ENCODE peak calls at places on chromosomes 6 and 20, in six cellular contexts. Z is uterus, I is right lobe of liver, B is tibial nerve, K is Peyer's patch, G is spleen. C is an unnamed sample. For H3K36me3, the result is how much of the 10 kb centered on the place peaks cover.

GRCh38 chr6:13531956-13532355 is 42.4 kb upstream of the SIRT5 start:
- DNase-seq in Z (no peak), I (no peak), B (no peak), K (no peak), G (no peak), C (no peak)

GRCh38 chr6:14706378-14706929 is 539.4 kb upstream of the JARID2 start:
- DNase-seq in Z (peak), I (no peak), B (no peak), K (no peak), G (no peak), C (peak)

GRCh38 chr6:96721227-96721626 is 116.0 kb downstream of the GPR63 start:
- DNase-seq in Z (no peak), I (no peak), B (no peak), K (no peak), G (no peak), C (no peak)

GRCh38 chr20:3340443-3340842 is 67.0 kb downstream of the DNAAF9 start:
- DNase-seq in Z (no peak), I (peak), B (peak), K (no peak), G (peak), C (peak)

GRCh38 chr6:98560418-98560817 is 274.0 kb upstream of the POU3F2 start:
- DNase-seq in Z (no peak), I (no peak), B (no peak), K (no peak), G (no peak), C (no peak)

GRCh38 chr6:3612341-3613041 is 139.0 kb downstream of the PXDC1 start:
- DNase-seq in Z (no peak), I (no peak), B (no peak), K (no peak), G (no peak), C (no peak)

GRCh38 chr20:2149507-2149906 is 47.9 kb downstream of the STK35 start:
- DNase-seq in Z (no peak), I (no peak), B (no peak), K (no peak), G (peak), C (no peak)

GRCh38 chr6:93252930-93253329 is 166.4 kb downstream of the EPHA7 start:
- DNase-seq in Z (no peak), I (no peak), B (no peak), K (no peak), G (no peak), C (no peak)

GRCh38 chr6:68226460-68226859 is 408.6 kb upstream of the ADGRB3 start:
- DNase-seq in Z (no peak), I (no peak), B (no peak), K (no peak), G (no peak), C (no peak)

GRCh38 chr6:108789475-108789874 is 58.7 kb upstream of the ARMC2 start:
- DNase-seq in Z (no peak), I (no peak), B (no peak), K (no peak), G (no peak), C (no peak)

GRCh38 chr20:23086056-23086551 is at the start of gene CD93:
- DNase-seq in Z (no peak), I (no peak), B (no peak), K (no peak), G (peak), C (no peak)

GRCh38 chr6:52335576-52335975 is 26.4 kb upstream of the PAQR8 start:
- DNase-seq in Z (peak), I (no peak), B (no peak), K (no peak), G (no peak), C (no peak)

GRCh38 chr6:121597654-121598053 is 162.2 kb downstream of the GJA1 start:
- DNase-seq in Z (no peak), I (no peak), B (no peak), K (no peak), G (no peak), C (no peak)

GRCh38 chr20:23136893-23137745 is 51.0 kb upstream of the CD93 start:
- DNase-seq in Z (no peak), I (peak), B (no peak), K (peak), G (no peak), C (peak)

GRCh38 chr6:89034586-89035251 is 45.8 kb upstream of the PNRC1 start:
- DNase-seq in Z (peak), I (no peak), B (no peak), K (no peak), G (no peak), C (peak)

GRCh38 chr20:61934716-61935530 is 130.8 kb downstream of the TAF4 start:
- DNase-seq in Z (no peak), I (no peak), B (peak), K (peak), G (peak), C (peak)

GRCh38 chr6:124052120-124052519 is 248.5 kb downstream of the NKAIN2 start:
- DNase-seq in Z (no peak), I (no peak), B (no peak), K (no peak), G (no peak), C (no peak)

GRCh38 chr6:170134077-170135040 is 156.5 kb downstream of the DLL1 start:
- DNase-seq in Z (peak), I (peak), B (no peak), K (no peak), G (peak), C (peak)

GRCh38 chr6:81996414-81996813 is 243.9 kb upstream of the TENT5A start:
- DNase-seq in Z (no peak), I (no peak), B (no peak), K (no peak), G (no peak), C (no peak)

GRCh38 chr6:57089265-57089664 is 723 bp upstream of the ZNF451 start:
- DNase-seq in Z (no peak), I (no peak), B (no peak), K (no peak), G (no peak), C (no peak)

GRCh38 chr6:57089687-57090457 is at the start of gene ZNF451:
- DNase-seq in Z (peak), I (peak), B (peak), K (peak), G (peak), C (peak)

GRCh38 chr6:57097596-57097995 is 7.6 kb downstream of the ZNF451 start:
- DNase-seq in Z (no peak), I (no peak), B (no peak), K (no peak), G (no peak), C (no peak)

GRCh38 chr6:57094689-57095088 is 4.7 kb downstream of the ZNF451 start:
- DNase-seq in Z (no peak), I (no peak), B (no peak), K (no peak), G (no peak), C (no peak)
- H3K36me3 ChIP-seq in Z (under half), I (under half), B (under half), K (under half), G (under half), C (under half)

DNA sequence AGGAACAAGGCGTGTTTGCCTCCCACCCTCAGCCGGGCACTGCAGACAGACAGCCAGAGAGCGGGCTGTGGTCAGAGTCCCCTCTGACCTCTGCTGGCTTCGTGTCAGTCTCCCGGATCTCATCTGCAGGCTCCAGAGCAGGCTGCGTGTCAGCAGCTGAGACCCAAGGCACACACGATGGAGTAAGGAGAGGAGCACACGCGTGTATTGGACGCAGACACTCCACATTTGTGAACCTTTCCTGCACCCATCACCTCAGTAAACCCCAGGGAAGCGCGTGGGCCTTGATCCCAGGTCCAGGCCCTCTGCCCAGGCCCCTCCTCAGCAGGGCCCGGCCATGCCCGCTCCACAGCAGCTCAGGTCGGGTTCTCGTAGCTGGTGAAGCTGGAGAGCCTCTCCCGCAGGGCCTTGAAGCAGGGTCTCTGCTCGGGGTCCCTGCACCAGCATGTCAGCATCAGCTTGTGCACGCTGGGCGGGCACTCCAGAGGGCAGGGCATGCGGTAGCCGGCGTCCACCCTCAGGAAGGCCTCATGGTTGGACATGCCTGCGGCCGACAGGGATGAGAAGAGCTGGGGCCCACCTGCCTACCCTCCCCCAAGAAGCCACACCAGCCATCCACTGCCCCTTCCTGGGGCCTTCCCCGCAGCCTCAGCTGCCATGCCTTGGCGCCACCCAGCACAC is 7.9 kb downstream of the PTK6 start:
- DNase-seq in Z (no peak), I (no peak), B (no peak), K (peak), G (no peak), C (no peak)
- TF ChIP-seq POLR2A in Z (no peak), I (no peak), B (no peak), K (no peak), G (no peak), C (no peak)

GRCh38 chr6:161163466-161164181 is 110.2 kb downstream of the AGPAT4 start:
- DNase-seq in Z (no peak), I (peak), B (no peak), K (no peak), G (no peak), C (peak)

GRCh38 chr6:161162722-161163121 is 111.1 kb downstream of the AGPAT4 start:
- DNase-seq in Z (no peak), I (peak), B (no peak), K (no peak), G (no peak), C (peak)

GRCh38 chr6:161166176-161166575 is 107.7 kb downstream of the AGPAT4 start:
- DNase-seq in Z (no peak), I (peak), B (no peak), K (no peak), G (no peak), C (no peak)

GRCh38 chr6:161161889-161162624 is 111.8 kb downstream of the AGPAT4 start:
- DNase-seq in Z (peak), I (peak), B (no peak), K (no peak), G (no peak), C (peak)

DNA sequence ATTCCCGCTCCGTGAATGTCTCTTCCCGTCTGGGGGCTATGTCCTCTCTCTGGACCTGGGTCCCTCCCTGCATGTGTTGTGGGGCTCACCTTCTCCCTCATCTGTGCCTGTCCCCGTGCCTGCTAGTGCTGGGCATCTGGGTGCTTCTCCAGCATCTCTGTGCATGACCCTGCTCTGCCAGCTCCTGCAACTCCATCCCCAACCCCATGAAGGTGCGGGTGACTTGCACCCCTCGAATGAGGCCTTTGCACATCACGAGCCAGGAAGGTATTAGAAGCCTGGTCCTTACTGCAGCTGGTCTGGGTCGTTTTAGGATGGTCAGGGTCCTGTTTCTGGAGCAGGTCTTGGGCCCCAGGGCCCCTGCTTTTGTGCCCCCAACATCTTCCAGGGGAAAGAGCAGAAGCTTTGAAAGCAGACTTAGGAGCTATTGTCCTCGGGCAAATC is 109.7 kb downstream of the AGPAT4 start:
- DNase-seq in Z (no peak), I (peak), B (no peak), K (no peak), G (no peak), C (peak)
- H3K36me3 ChIP-seq in Z (under half), I (under half), B (under half), K (under half), G (under half), C (under half)

GRCh38 chr6:155080876-155081845 is 86.0 kb downstream of the TIAM2 start:
- DNase-seq in Z (no peak), I (no peak), B (no peak), K (no peak), G (no peak), C (no peak)
- TF ChIP-seq POLR2A in Z (no peak), I (no peak), B (no peak), K (no peak), G (no peak), C (no peak)

DNA sequence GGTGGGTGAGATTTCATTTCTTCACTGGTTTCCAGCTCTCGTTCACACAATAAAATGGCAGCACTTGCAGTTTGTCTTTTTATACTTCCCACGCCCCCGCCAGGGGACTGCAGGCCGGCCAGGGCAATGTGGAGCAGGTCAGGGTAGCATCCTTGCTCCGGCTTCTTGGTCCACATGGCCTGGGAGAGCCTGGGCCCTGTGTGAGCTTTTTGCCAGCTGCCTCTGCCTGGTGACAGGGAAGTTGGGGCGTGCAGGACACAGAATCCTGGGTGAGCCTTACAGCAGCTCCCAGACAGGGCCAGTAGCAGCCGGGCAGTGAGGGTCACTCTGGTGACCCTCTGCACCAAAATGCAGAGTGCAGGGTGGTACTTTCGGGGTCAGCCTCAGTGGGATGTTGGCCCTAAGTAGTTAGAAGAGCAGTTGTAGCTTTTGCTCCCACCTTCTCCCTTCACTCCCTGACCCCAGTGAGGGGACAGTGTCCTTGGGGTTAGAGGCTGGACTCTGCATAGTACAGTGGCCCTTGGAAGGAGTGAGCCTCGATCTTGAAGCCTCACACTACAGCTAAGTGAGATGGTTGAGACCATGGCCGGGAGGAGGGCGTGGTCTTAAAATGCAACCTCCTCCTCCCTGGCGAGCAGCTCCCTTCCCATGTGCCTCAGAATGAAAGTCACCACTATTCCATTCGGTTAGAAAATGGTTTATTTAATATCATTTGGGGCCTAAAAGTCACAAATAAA is 23.8 kb downstream of the PYGB start:
- DNase-seq in Z (no peak), I (peak), B (no peak), K (peak), G (peak), C (peak)
- H3K36me3 ChIP-seq in Z (under half), I (under half), B (under half), K (under half), G (half or more), C (under half)

DNA sequence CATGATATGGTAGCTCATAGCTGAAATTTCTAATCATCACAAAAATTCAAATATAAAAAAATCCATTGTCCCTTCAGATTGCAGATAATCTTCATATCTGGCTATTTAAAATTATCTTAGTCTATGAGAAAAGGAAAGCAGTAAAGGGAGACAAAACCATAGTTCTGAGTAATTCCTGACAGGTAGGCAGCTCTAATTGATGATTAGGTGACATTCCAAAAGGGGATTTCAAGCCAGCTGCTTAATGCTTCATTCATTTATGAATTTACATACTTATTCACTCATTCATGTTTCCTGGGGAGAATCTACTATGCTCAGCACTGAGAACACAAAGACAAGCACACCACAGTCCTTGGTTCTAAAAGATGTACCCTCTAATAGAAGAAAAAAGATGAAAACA is 437.1 kb downstream of the COL12A1 start:
- DNase-seq in Z (no peak), I (no peak), B (no peak), K (no peak), G (no peak), C (no peak)
- TF ChIP-seq POLR2A in Z (no peak), I (no peak), B (no peak), K (no peak), G (no peak), C (no peak)

GRCh38 chr6:159679091-159680077 is 13.7 kb downstream of the SOD2 start:
- DNase-seq in Z (no peak), I (no peak), B (no peak), K (no peak), G (no peak), C (no peak)

GRCh38 chr6:159681104-159681503 is 11.9 kb downstream of the SOD2 start:
- DNase-seq in Z (no peak), I (no peak), B (no peak), K (no peak), G (no peak), C (no peak)

GRCh38 chr6:159683722-159684304 is 9.2 kb downstream of the SOD2 start:
- DNase-seq in Z (no peak), I (no peak), B (no peak), K (no peak), G (no peak), C (no peak)

GRCh38 chr6:159680104-159680503 is 12.9 kb downstream of the SOD2 start:
- DNase-seq in Z (no peak), I (no peak), B (no peak), K (no peak), G (no peak), C (no peak)

GRCh38 chr6:159682265-159682664 is 10.8 kb downstream of the SOD2 start:
- DNase-seq in Z (no peak), I (no peak), B (no peak), K (no peak), G (no peak), C (no peak)
- H3K36me3 ChIP-seq in Z (under half), I (under half), B (under half), K (under half), G (half or more), C (under half)

GRCh38 chr6:16318538-16318937 is 80.2 kb downstream of the GMPR start:
- DNase-seq in Z (no peak), I (no peak), B (no peak), K (no peak), G (no peak), C (no peak)

GRCh38 chr6:16318953-16319720 is 80.8 kb downstream of the GMPR start:
- DNase-seq in Z (no peak), I (no peak), B (no peak), K (no peak), G (no peak), C (no peak)

GRCh38 chr6:16321341-16321710 is 82.9 kb downstream of the GMPR start:
- DNase-seq in Z (no peak), I (peak), B (no peak), K (no peak), G (no peak), C (no peak)

GRCh38 chr6:16320533-16321340 is 82.3 kb downstream of the GMPR start:
- DNase-seq in Z (peak), I (peak), B (no peak), K (no peak), G (no peak), C (no peak)

DNA sequence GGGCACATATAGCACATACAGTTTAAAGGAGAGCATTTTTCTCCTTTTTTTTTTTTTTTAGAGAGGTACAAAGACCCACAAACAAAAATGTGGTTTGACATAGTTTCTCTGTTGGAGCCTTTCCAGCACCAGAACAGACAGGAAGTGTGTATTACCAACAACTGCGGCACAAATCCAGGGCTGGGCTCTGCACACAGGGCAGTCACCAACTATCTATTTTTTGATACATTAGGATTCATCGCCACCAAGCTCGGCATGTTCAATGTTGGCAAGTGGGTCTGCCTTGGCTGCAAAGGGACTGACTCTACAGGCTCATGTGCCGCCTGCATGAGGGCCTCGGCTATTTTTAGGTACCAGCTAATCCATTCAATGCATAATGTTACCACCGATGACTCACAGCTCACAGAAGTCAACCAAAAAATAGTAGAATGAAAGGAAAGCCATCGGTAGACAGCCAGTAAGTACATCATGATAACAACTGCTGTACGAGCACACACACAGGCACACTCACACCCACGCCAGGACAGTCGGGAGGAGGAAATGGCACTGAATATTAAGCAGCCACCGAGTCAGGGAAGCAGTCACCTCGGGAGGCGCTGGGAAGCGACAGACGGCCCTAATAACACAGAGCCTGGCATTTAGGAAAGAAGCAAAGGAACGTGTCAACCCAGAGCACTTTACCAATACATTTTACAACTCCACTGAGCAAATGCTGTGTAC is 81.6 kb downstream of the GMPR start:
- DNase-seq in Z (peak), I (peak), B (no peak), K (no peak), G (peak), C (peak)
- TF ChIP-seq POLR2A in Z (no peak), I (no peak), B (no peak), K (no peak), G (no peak), C (no peak)

GRCh38 chr6:37653933-37654565 is 43.6 kb downstream of the MDGA1 start:
- DNase-seq in Z (no peak), I (no peak), B (no peak), K (no peak), G (no peak), C (no peak)

GRCh38 chr6:37655666-37656065 is 42.0 kb downstream of the MDGA1 start:
- DNase-seq in Z (no peak), I (no peak), B (no peak), K (no peak), G (no peak), C (no peak)

GRCh38 chr6:37657117-37657886 is 40.4 kb downstream of the MDGA1 start:
- DNase-seq in Z (no peak), I (no peak), B (no peak), K (no peak), G (no peak), C (no peak)

GRCh38 chr6:37653229-37653628 is 44.5 kb downstream of the MDGA1 start:
- DNase-seq in Z (no peak), I (no peak), B (no peak), K (no peak), G (no peak), C (no peak)

GRCh38 chr6:37654727-37655500 is 42.8 kb downstream of the MDGA1 start:
- DNase-seq in Z (no peak), I (no peak), B (no peak), K (no peak), G (no peak), C (no peak)
- H3K36me3 ChIP-seq in Z (under half), I (under half), B (under half), K (under half), G (under half), C (under half)

C was measured in sigmoid colon.